ENCODE peak calls at places on chromosomes 4 and X, in eight cellular contexts. O is KG1; T is WTC11; I is choroid plexus epithelial cell; P is left ventricle myocardium superior; M is activated CD4-positive, alpha-beta T cell treated with anti-CD3 and anti-CD28 coated beads, Interleukin-2, amount 10 ng/mL, durations not matched to agents 7 days and 5 days; D is colonic mucosa; C is DND-41. N is an unnamed sample.

GRCh38 chr4:2217726-2218125 is 24.2 kb downstream of the HAUS3 start:
- DNase-seq in O (no peak), T (no peak), I (peak; percentile 22), P (no peak), M (no peak), D (no peak), C (no peak), N (no peak)

GRCh38 chrX:104306180-104306579 is 51.4 kb upstream of the ESX1 start:
- DNase-seq in O (no peak), T (no peak), I (no peak), P (no peak), M (no peak), D (no peak), C (no peak), N (no peak)

GRCh38 chr4:182141046-182141445 is 102.2 kb upstream of the TENM3 start:
- DNase-seq in O (no peak), T (peak; percentile 48), I (peak; percentile 15), P (no peak), M (no peak), D (no peak), C (no peak), N (no peak)

GRCh38 chrX:119194631-119195030 is 41.5 kb upstream of the PGRMC1 start:
- DNase-seq in O (no peak), T (no peak), I (peak; percentile 54), P (no peak), M (no peak), D (no peak), C (no peak), N (no peak)

GRCh38 chr4:37890501-37891220 is at the start of gene TBC1D1:
- DNase-seq in O (no peak), T (peak; percentile 40), I (no peak), P (peak; percentile 90), M (peak; percentile 52), D (peak; percentile 75), C (peak; percentile 72), N (no peak)

GRCh38 chr4:61500883-61501282 is 300.8 kb downstream of the ADGRL3 start:
- DNase-seq in O (no peak), T (no peak), I (peak; percentile 73), P (no peak), M (no peak), D (no peak), C (no peak), N (no peak)

GRCh38 chr4:111808174-111808573 is 337.1 kb upstream of the FAM241A start:
- DNase-seq in O (no peak), T (no peak), I (no peak), P (no peak), M (no peak), D (no peak), C (no peak), N (no peak)

GRCh38 chr4:141599853-141600252 is 36.5 kb upstream of the IL15 start:
- DNase-seq in O (no peak), T (no peak), I (peak; percentile 11), P (no peak), M (no peak), D (no peak), C (no peak), N (no peak)

GRCh38 chrX:153459976-153460375 is 10.4 kb downstream of the HAUS7 start:
- DNase-seq in O (no peak), T (no peak), I (peak; percentile 86), P (peak; percentile 15), M (no peak), D (no peak), C (no peak), N (peak; percentile 23)

GRCh38 chr4:165088366-165088765 is 24.3 kb downstream of the TMEM192 start:
- DNase-seq in O (no peak), T (no peak), I (no peak), P (no peak), M (no peak), D (no peak), C (no peak), N (no peak)

GRCh38 chr4:88018471-88018870 is 11.0 kb downstream of the PKD2 start:
- DNase-seq in O (no peak), T (no peak), I (peak; percentile 52), P (peak; percentile 39), M (no peak), D (no peak), C (no peak), N (no peak)

GRCh38 chr4:110005461-110006056 is 92.9 kb downstream of the EGF start:
- DNase-seq in O (peak; percentile 64), T (no peak), I (peak; percentile 89), P (no peak), M (peak; percentile 44), D (no peak), C (peak; percentile 17), N (peak; percentile 60)

GRCh38 chr4:155952546-155952945 is 1.1 kb downstream of the CTSO start:
- DNase-seq in O (no peak), T (no peak), I (no peak), P (no peak), M (no peak), D (no peak), C (no peak), N (no peak)

GRCh38 chr4:16875487-16875886 is 23.0 kb downstream of the LDB2 start:
- DNase-seq in O (no peak), T (no peak), I (peak; percentile 94), P (no peak), M (no peak), D (no peak), C (no peak), N (no peak)

GRCh38 chr4:140617494-140618060 is 48.8 kb upstream of the UCP1 start:
- DNase-seq in O (no peak), T (no peak), I (peak; percentile 24), P (no peak), M (no peak), D (no peak), C (no peak), N (no peak)

GRCh38 chr4:56146956-56147355 is 198.2 kb downstream of the CEP135 start:
- DNase-seq in O (no peak), T (no peak), I (no peak), P (no peak), M (no peak), D (no peak), C (no peak), N (no peak)

GRCh38 chrX:7542566-7542965 is 300.4 kb upstream of the VCX start:
- DNase-seq in O (no peak), T (no peak), I (no peak), P (no peak), M (no peak), D (no peak), C (no peak), N (no peak)

GRCh38 chrX:75151828-75152592 is 4.1 kb downstream of the ABCB7 start:
- DNase-seq in O (no peak), T (no peak), I (peak; percentile 14), P (no peak), M (no peak), D (no peak), C (no peak), N (no peak)

GRCh38 chrX:103396186-103396585 is 19.8 kb downstream of the BEX3 start:
- DNase-seq in O (no peak), T (no peak), I (peak; percentile 52), P (no peak), M (no peak), D (no peak), C (no peak), N (no peak)

GRCh38 chr4:142909908-142910307 is 63.8 kb upstream of the INPP4B start:
- DNase-seq in O (no peak), T (no peak), I (no peak), P (no peak), M (no peak), D (no peak), C (no peak), N (no peak)

GRCh38 chrX:71543316-71543715 is 10.4 kb downstream of the OGT start:
- DNase-seq in O (no peak), T (no peak), I (peak; percentile 68), P (no peak), M (no peak), D (no peak), C (no peak), N (no peak)

N was measured in HepG2.